ENCODE peak calls at places on chromosomes 16 and 17, in nine cellular contexts. V is prostate gland; P is neural progenitor cell; S is IMR-90; T is CD8-positive, alpha-beta memory T cell; J is aorta; Y is cardiac muscle cell; R is HCT116; O is thyroid gland. E is an unnamed sample. For H3K27me3 and H3K36me3, the result is how much of the 10 kb centered on the place peaks cover.

GRCh38 chr17:28953444-28954118 is 2.3 kb upstream of the PHF12 start:
- DNase-seq in T (peak), J (peak), S (peak), Y (peak), R (peak), V (peak), O (peak), P (peak), E (peak)

GRCh38 chr17:11954961-11955360 is 42.3 kb downstream of the ZNF18 start:
- DNase-seq in R (no peak), T (no peak), Y (no peak), J (no peak), S (no peak), O (no peak), P (no peak), V (no peak), E (no peak)

GRCh38 chr16:48907906-48908634 is 298.1 kb upstream of the N4BP1 start:
- DNase-seq in S (no peak), O (no peak), T (no peak), R (no peak), P (no peak), J (no peak), Y (no peak), V (no peak), E (no peak)

GRCh38 chr17:17663160-17664072 is 17.8 kb upstream of the RAI1 start:
- DNase-seq in T (peak), Y (peak), J (peak), P (peak), R (peak), O (peak), S (peak), V (no peak), E (no peak)

GRCh38 chr16:11181889-11182279 is 74.1 kb downstream of the SOCS1 start:
- DNase-seq in V (no peak), T (no peak), R (no peak), J (peak), S (peak), O (peak), Y (no peak), P (no peak), E (no peak)

GRCh38 chr17:3207367-3207766 is at the start of gene OR1A1:
- DNase-seq in O (no peak), T (no peak), Y (no peak), V (no peak), S (no peak), R (no peak), J (no peak), P (no peak), E (no peak)

GRCh38 chr17:55320594-55321506 is 56.1 kb downstream of the HLF start:
- DNase-seq in T (no peak), S (no peak), J (peak), P (no peak), Y (no peak), O (no peak), R (no peak), V (peak), E (no peak)

GRCh38 chr16:3074860-3075545 is 9.6 kb downstream of the IL32 start:
- DNase-seq in J (no peak), T (peak), Y (no peak), V (no peak), R (no peak), S (no peak), O (peak), P (no peak), E (no peak)

GRCh38 chr17:38660097-38661026 is 14.4 kb downstream of the EPOP start:
- DNase-seq in V (no peak), P (no peak), S (no peak), J (peak), T (no peak), Y (no peak), R (no peak), O (peak), E (no peak)

GRCh38 chr17:78173025-78173715 is 4.8 kb downstream of the SYNGR2 start:
- DNase-seq in O (no peak), P (no peak), V (no peak), Y (peak), T (peak), R (no peak), S (no peak), J (no peak), E (peak)

GRCh38 chr16:4371481-4372314 is at the start of gene VASN:
- DNase-seq in S (peak), T (peak), R (peak), Y (peak), V (peak), O (peak), J (peak), P (peak), E (peak)

GRCh38 chr16:47777191-47777590 is 316.1 kb downstream of the PHKB start:
- DNase-seq in Y (no peak), V (no peak), J (no peak), R (no peak), P (no peak), S (peak), O (no peak), T (no peak), E (no peak)

GRCh38 chr16:88383401-88384221 is 852 bp downstream of the ZNF469 start:
- DNase-seq in O (no peak), S (peak), P (peak), T (no peak), J (peak), R (peak), V (no peak), Y (peak), E (peak)

GRCh38 chr16:75323198-75323597 is 71.8 kb upstream of the BCAR1 start:
- DNase-seq in O (no peak), S (no peak), Y (no peak), P (no peak), J (no peak), R (no peak), T (no peak), V (no peak), E (no peak)

DNA sequence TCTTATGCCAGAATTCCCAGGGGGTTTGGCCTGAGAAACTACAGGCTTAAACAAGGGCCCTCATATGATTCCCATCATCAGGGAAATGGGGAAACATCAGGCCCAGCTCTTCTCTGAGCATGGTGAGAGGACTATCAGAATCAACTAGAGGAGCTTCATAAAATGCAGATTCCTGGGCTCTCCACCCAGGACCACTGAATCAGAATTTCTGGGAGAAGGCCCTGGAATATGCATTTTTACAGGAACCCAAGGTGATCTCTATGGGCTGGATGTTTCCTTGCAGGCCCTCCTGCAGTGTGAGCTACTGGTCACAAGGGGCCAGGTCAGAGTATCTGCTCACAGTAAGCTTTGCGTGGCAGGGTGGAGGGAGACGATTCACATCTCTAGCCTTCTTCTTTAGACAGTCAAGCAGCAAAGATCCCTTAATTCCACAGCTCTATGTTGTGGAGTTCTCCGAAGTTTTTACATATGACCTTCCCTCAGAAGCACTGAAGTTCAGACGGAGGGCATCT is 38.8 kb upstream of the HOXB13 start:
- DNase-seq in R (no peak), O (no peak), V (no peak), P (no peak), T (no peak), J (no peak), S (no peak), Y (no peak), E (no peak)
- H3K27me3 ChIP-seq in R (under half), O (under half), V (under half), P (half or more), T (under half), J (under half), S (half or more), Y (half or more), E (under half)

DNA sequence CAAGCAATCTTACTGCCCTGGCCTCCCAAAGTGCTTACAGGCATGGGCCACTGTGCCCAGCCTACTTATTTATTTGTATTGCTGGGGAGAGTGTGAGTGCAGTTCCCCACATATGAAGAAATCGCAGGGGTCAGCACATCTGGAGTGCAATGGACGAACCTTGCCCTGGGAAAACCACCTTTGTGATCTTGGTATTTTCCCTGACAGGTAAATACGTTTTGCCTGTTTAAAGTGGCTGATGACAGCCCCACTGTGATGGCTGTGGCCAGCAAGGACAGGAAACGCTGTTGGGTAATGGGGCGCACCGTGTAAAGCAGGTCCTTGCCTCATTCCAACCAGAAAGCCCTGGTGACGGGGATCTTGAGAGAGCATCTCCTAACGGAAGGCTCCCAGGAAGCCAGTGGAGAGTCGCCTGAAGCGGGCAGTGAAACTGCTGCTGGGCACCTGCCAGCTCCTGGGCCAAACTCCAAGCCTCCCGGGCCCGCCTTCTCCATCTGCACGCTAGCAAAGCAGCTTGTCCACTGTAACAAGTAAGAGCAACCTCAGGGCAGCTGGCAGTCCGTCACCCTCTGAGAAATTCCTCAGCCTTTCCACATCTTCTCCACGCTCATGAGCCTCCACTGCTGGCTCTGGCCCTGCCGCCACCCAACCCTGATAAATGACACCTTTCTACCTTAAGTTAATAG is 17.5 kb downstream of the EMC8 start:
- DNase-seq in S (peak), V (peak), O (peak), J (peak), T (no peak), R (no peak), Y (no peak), P (no peak), E (peak)
- H3K36me3 ChIP-seq in S (under half), V (under half), O (under half), J (under half), T (under half), R (half or more), Y (under half), P (under half), E (under half)

DNA sequence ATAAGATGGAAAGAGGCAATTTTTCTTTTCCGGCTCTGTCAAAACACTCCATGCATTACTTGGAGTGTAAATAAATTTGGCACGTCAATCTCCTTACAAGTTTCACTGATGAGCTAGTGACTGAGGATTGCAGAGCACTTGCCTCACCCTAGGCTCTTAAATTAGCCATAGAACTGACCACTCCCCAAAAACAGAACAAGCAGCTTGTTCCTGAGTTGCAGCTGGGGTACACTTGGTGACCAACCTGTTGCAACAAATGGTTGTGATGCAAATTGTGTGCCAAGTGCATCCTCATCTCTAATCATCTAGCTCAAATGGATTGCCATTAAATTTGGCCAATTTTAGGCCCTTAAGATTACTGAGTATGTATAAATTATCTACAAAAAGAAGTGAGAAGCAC is 67.0 kb downstream of the CACNG1 start:
- DNase-seq in T (no peak), R (no peak), O (no peak), V (no peak), P (no peak), Y (no peak), J (no peak), S (no peak), E (no peak)
- H3K27ac ChIP-seq in T (no peak), R (no peak), O (no peak), V (no peak), P (no peak), Y (no peak), J (no peak), S (no peak), E (no peak)

DNA sequence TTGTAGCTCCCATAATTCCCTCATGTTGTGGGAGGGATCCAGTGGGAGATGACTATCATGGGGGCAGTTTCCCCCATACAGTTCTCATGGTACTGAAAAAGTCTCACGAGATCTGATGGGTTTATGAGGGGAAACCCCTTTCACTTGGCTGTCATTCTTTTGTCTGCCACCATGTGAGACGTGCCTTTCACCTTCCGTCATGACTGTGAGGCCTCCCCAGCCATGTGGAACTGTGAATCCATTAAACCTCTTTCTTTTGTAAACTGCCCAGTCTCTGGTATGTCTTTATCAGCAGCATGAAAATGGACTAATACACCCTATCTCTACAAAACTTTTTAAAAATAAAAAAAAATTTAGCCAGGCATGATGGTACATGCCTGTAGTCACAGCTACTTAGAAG is 6.2 kb upstream of the C17orf113 start:
- DNase-seq in O (no peak), V (no peak), Y (no peak), P (no peak), T (no peak), S (no peak), J (no peak), R (no peak), E (no peak)
- H3K27me3 ChIP-seq in O (under half), V (under half), Y (under half), P (under half), T (under half), S (half or more), J (under half), R (under half), E (under half)

GRCh38 chr17:35018814-35019213 is 38.5 kb downstream of the LIG3 start:
- DNase-seq in T (no peak), S (no peak), J (no peak), V (no peak), P (no peak), O (no peak), R (no peak), Y (no peak), E (no peak)
- H3K36me3 ChIP-seq in T (under half), S (under half), J (under half), V (under half), P (under half), O (under half), R (under half), Y (under half), E (under half)

DNA sequence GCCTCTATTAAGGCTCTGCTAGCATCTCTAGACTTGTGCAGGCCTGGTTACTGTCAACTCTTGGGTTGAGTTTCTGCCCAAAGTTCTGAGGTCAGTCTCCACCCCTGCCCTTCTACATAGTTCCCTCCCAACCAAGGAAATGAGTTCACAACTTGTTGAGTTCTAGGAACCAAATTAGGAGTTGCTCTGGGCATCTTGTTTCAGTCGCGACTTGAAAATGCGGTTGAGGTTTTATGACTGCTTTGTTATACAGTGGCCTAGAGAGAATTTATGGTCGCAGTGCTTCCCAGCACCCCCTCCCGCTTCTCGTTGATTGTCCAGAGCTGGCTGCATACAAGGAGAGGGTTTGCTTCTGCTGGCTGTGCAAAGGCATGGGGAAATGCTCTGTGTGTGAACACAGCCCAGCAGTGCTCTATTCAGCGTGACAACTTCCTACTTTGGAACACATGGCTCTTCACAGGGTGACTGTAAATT is 20.2 kb downstream of the GNAO1 start:
- DNase-seq in S (no peak), T (no peak), J (peak), Y (no peak), R (no peak), O (no peak), V (no peak), P (no peak), E (no peak)
- H3K27ac ChIP-seq in S (no peak), T (no peak), J (no peak), Y (no peak), R (no peak), O (no peak), V (no peak), P (no peak), E (peak)

GRCh38 chr17:80463784-80464400 is 12.5 kb downstream of the NPTX1 start:
- DNase-seq in J (no peak), R (no peak), T (no peak), S (no peak), V (no peak), P (no peak), O (no peak), Y (no peak), E (no peak)

GRCh38 chr17:80468222-80468621 is 8.2 kb downstream of the NPTX1 start:
- DNase-seq in V (no peak), J (no peak), O (no peak), R (no peak), S (no peak), Y (peak), T (no peak), P (peak), E (no peak)

GRCh38 chr17:80464486-80464885 is 11.9 kb downstream of the NPTX1 start:
- DNase-seq in Y (no peak), R (no peak), T (no peak), O (no peak), V (no peak), S (no peak), P (no peak), J (no peak), E (no peak)

GRCh38 chr17:80465316-80465974 is 11.0 kb downstream of the NPTX1 start:
- DNase-seq in T (no peak), S (no peak), P (no peak), Y (no peak), J (no peak), O (no peak), R (no peak), V (no peak), E (no peak)

DNA sequence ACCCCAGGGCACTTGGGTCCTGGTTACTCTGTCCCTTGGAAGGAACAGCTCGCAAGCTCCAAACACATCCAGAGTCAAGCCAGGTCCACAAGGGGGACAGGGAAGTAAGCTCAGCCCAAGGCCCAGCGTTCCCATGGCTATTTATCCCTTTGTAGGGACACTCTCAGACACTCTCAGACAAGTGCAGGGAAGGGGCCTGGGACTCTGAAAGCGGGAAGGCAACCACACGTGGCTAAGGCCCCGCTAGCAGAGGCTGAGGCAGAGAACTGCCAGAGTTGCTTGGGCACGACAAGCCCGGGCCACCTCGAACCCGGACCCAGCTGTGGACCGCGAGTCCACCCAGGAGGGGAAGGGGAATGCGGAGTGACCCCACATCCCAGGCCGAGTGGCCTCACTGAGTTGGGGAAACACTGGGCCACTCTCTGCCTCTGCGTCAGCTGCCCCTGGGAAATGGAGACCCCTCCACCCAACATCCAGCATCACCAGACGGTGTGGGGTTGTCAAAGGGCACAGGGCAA is 10.2 kb downstream of the NPTX1 start:
- DNase-seq in Y (no peak), V (no peak), R (no peak), T (no peak), S (no peak), O (no peak), P (no peak), J (no peak), E (no peak)
- H3K27me3 ChIP-seq in Y (half or more), V (under half), R (under half), T (under half), S (under half), O (under half), P (half or more), J (under half), E (half or more)

DNA sequence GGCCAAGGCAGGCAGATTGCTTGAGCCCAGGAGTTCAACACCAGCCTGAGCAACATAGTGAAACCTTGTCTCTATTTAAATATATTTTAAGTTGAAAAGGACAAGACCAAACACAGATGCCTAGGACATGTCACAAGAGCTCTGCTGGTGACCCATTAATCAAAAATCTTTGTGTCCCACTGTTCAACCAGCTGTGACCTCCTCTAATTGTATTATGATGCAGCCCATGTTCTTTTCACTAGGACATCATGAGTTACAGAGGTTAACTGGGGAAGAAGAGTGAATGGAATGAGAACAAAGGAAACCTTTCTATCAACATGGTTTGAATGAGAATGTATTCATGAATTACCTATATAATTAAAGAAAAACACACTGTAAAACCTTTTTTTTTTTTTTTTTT is 7.0 kb downstream of the EFTUD2 start:
- DNase-seq in R (no peak), Y (no peak), J (no peak), T (no peak), S (no peak), V (no peak), O (no peak), P (no peak), E (no peak)
- H3K36me3 ChIP-seq in R (under half), Y (under half), J (under half), T (under half), S (under half), V (under half), O (under half), P (under half), E (under half)

E was measured in heart right ventricle.